ENCODE peak calls at places on chromosome 22, in five cellular contexts. One of them, this sample, is unnamed.

GRCh38 chr22:33922268-33922667 is 2.0 kb upstream of the LARGE1 start:
- DNase-seq in left ventricle myocardium inferior: peak; percentile 25
- DNase-seq in foreskin keratinocyte: peak; percentile 15
- DNase-seq in mesendoderm: peak; percentile 75
- DNase-seq in RWPE1: no peak
- DNase-seq in this sample: peak; percentile 37

GRCh38 chr22:22709719-22710445 is 65.5 kb downstream of the GGTLC2 start:
- DNase-seq in left ventricle myocardium inferior: no peak
- DNase-seq in foreskin keratinocyte: no peak
- DNase-seq in mesendoderm: peak; percentile 57
- DNase-seq in RWPE1: no peak
- DNase-seq in this sample: no peak

GRCh38 chr22:50626856-50627451 is 998 bp downstream of the ARSA start:
- DNase-seq in left ventricle myocardium inferior: no peak
- DNase-seq in foreskin keratinocyte: no peak
- DNase-seq in mesendoderm: no peak
- DNase-seq in RWPE1: no peak
- DNase-seq in this sample: no peak

GRCh38 chr22:23243006-23243573 is 62.8 kb downstream of the BCR start:
- DNase-seq in left ventricle myocardium inferior: no peak
- DNase-seq in foreskin keratinocyte: no peak
- DNase-seq in mesendoderm: peak; percentile 95
- DNase-seq in RWPE1: no peak
- DNase-seq in this sample: peak; percentile 27

GRCh38 chr22:18994056-18994455 is 58.0 kb upstream of the PRODH start:
- DNase-seq in left ventricle myocardium inferior: no peak
- DNase-seq in foreskin keratinocyte: no peak
- DNase-seq in mesendoderm: no peak
- DNase-seq in RWPE1: no peak
- DNase-seq in this sample: no peak

GRCh38 chr22:26517429-26517828 is 5.2 kb upstream of the TFIP11 start:
- DNase-seq in left ventricle myocardium inferior: no peak
- DNase-seq in foreskin keratinocyte: no peak
- DNase-seq in mesendoderm: no peak
- DNase-seq in RWPE1: no peak
- DNase-seq in this sample: no peak

GRCh38 chr22:31532060-31532459 is 35.7 kb downstream of the SFI1 start:
- DNase-seq in left ventricle myocardium inferior: no peak
- DNase-seq in foreskin keratinocyte: no peak
- DNase-seq in mesendoderm: no peak
- DNase-seq in RWPE1: no peak
- DNase-seq in this sample: no peak

GRCh38 chr22:48442663-48443062 is 1385.0 kb downstream of the BRD1 start:
- DNase-seq in left ventricle myocardium inferior: no peak
- DNase-seq in foreskin keratinocyte: no peak
- DNase-seq in mesendoderm: no peak
- DNase-seq in RWPE1: no peak
- DNase-seq in this sample: no peak

GRCh38 chr22:17269607-17270261 is 50.5 kb upstream of the ADA2 start:
- DNase-seq in left ventricle myocardium inferior: no peak
- DNase-seq in foreskin keratinocyte: no peak
- DNase-seq in mesendoderm: no peak
- DNase-seq in RWPE1: no peak
- DNase-seq in this sample: no peak

GRCh38 chr22:23820748-23821211 is 18.0 kb downstream of the DERL3 start:
- DNase-seq in left ventricle myocardium inferior: no peak
- DNase-seq in foreskin keratinocyte: no peak
- DNase-seq in mesendoderm: no peak
- DNase-seq in RWPE1: no peak
- DNase-seq in this sample: no peak

GRCh38 chr22:45271667-45272188 is 13.0 kb upstream of the UPK3A start:
- DNase-seq in left ventricle myocardium inferior: peak; percentile 71
- DNase-seq in foreskin keratinocyte: no peak
- DNase-seq in mesendoderm: no peak
- DNase-seq in RWPE1: no peak
- DNase-seq in this sample: peak; percentile 11

GRCh38 chr22:45272498-45272897 is 12.3 kb upstream of the UPK3A start:
- DNase-seq in left ventricle myocardium inferior: no peak
- DNase-seq in foreskin keratinocyte: no peak
- DNase-seq in mesendoderm: no peak
- DNase-seq in RWPE1: no peak
- DNase-seq in this sample: no peak

GRCh38 chr22:45268167-45268957 is 16.4 kb upstream of the UPK3A start:
- DNase-seq in left ventricle myocardium inferior: no peak
- DNase-seq in foreskin keratinocyte: no peak
- DNase-seq in mesendoderm: peak; percentile 98
- DNase-seq in RWPE1: no peak
- DNase-seq in this sample: peak; percentile 35

GRCh38 chr22:45270095-45271020 is 14.4 kb upstream of the UPK3A start:
- DNase-seq in left ventricle myocardium inferior: no peak
- DNase-seq in foreskin keratinocyte: no peak
- DNase-seq in mesendoderm: no peak
- DNase-seq in RWPE1: no peak
- DNase-seq in this sample: no peak

DNA sequence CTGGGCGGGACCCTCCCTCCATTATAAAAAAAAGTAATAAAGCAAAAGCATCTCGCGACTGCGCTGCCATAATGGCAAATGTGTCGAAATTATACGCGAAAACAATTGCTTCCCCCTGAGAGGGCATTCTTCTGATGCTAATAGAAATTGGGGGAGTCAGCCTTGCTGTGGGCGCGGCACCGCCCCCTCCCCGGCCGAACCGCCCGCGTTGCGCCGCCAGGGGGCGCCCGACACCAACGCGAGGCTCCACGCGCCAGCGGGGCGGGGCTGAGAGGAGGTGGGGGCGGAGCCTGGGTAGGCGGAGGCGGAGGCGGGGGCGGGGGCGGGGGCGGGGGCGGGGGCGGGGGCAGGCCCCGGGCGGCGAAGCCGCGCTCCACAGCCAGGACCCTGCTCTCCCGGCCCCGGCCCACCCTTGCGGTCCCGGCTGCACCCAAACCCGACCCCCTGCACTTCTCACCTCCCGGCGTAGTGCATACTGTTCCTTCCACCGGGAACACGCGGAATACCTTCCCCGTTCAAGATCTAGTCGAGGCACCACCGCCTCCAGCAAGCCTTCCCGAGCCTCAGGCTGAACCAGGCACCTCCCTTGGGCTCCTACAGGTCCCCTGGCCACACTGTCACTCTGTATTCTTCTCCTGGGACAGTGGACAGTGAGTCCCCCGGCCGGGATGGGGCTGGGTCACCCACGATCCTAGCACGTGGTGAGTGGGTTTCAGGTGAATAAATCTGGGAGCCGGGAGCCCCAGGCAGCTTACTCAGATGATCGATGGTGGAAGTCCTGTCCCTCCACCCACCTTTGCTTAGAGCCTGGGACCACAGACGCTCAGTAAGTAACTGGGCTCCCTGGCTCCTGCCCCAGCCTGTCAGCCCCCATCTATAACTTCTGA is 15.5 kb upstream of the UPK3A start:
- DNase-seq in left ventricle myocardium inferior: peak; percentile 84
- DNase-seq in foreskin keratinocyte: peak; percentile 22
- DNase-seq in mesendoderm: peak; percentile 84
- DNase-seq in RWPE1: peak; percentile 74
- DNase-seq in this sample: peak; percentile 82
- H3K27ac ChIP-seq in left ventricle myocardium inferior: peak overlapping the region; percentile 91
- H3K27ac ChIP-seq in foreskin keratinocyte: no peak overlapping the region
- H3K27ac ChIP-seq in mesendoderm: peak overlapping the region; percentile 84
- H3K27ac ChIP-seq in RWPE1: no peak overlapping the region
- H3K27ac ChIP-seq in this sample: peak overlapping the region; percentile 27

GRCh38 chr22:30309981-30310672 is 16.6 kb downstream of the TBC1D10A start:
- DNase-seq in left ventricle myocardium inferior: no peak
- DNase-seq in foreskin keratinocyte: no peak
- DNase-seq in mesendoderm: no peak
- DNase-seq in RWPE1: no peak
- DNase-seq in this sample: no peak

GRCh38 chr22:30308096-30308495 is 18.6 kb downstream of the TBC1D10A start:
- DNase-seq in left ventricle myocardium inferior: no peak
- DNase-seq in foreskin keratinocyte: no peak
- DNase-seq in mesendoderm: no peak
- DNase-seq in RWPE1: no peak
- DNase-seq in this sample: peak; percentile 49

GRCh38 chr22:30306629-30307016 is 17.3 kb upstream of the CASTOR1 start:
- DNase-seq in left ventricle myocardium inferior: no peak
- DNase-seq in foreskin keratinocyte: no peak
- DNase-seq in mesendoderm: no peak
- DNase-seq in RWPE1: no peak
- DNase-seq in this sample: no peak

GRCh38 chr22:30307026-30307574 is 17.8 kb upstream of the CASTOR1 start:
- DNase-seq in left ventricle myocardium inferior: no peak
- DNase-seq in foreskin keratinocyte: no peak
- DNase-seq in mesendoderm: no peak
- DNase-seq in RWPE1: no peak
- DNase-seq in this sample: no peak

DNA sequence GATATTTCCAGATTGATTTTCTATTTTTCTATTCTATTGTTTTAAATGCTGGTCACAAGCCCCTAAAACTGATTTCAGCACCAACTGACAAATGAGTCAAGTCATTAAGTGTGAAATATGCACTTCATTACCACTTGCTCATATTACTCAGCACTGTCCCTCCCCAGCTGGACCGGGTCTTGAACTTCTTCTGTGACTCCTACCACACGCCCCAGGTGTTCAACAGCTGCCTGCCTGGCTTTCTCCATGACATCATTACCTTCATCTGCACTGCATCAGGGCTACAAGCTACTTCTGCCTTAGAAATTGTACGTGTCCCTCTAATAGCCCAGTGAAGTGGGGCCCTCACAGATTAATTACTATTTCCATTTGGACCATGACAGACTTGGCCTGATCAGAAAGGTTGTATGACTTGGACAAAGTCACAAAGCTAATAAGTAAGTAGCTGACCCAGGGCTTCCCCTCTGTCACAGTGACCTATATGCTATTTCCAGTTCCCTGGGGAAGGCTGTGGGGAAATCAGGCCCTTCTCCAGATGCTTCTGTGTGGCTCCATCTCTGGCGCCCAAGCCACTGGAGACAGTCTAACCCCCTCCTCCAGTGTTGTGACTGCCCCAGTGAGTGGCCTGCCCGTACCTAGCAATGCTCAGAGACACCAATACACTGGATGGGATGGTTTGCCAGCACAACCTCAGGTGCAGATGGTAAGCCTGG is 18.1 kb downstream of the TBC1D10A start:
- DNase-seq in left ventricle myocardium inferior: no peak
- DNase-seq in foreskin keratinocyte: peak; percentile 56
- DNase-seq in mesendoderm: no peak
- DNase-seq in RWPE1: no peak
- DNase-seq in this sample: no peak
- H3K27ac ChIP-seq in left ventricle myocardium inferior: peak overlapping the region; percentile 87
- H3K27ac ChIP-seq in foreskin keratinocyte: no peak overlapping the region
- H3K27ac ChIP-seq in mesendoderm: no peak overlapping the region
- H3K27ac ChIP-seq in RWPE1: peak overlapping the region; percentile 31
- H3K27ac ChIP-seq in this sample: peak overlapping the region; percentile 84

DNA sequence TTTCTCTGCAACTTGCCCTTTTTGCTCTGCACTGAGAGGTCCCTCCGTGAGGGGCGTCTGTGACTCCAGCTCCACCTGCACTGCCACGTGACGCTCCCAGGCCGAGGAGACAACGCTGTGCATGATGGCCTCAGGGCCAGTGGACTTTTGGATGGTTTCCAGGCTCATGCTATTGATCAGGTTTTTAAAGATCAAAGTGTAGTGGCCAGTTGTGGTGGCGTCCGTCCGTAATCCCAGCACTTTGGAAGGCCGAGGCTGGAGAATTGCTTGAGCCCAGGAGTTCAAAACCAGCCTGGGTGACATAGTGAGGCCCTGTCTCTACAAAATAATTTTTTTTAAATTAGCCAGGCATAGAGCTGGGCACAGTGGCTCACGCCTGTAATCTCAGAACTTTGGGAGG is 16.1 kb downstream of the RPL3 start:
- DNase-seq in left ventricle myocardium inferior: no peak
- DNase-seq in foreskin keratinocyte: no peak
- DNase-seq in mesendoderm: no peak
- DNase-seq in RWPE1: no peak
- DNase-seq in this sample: no peak
- H3K27ac ChIP-seq in left ventricle myocardium inferior: no peak overlapping the region
- H3K27ac ChIP-seq in foreskin keratinocyte: no peak overlapping the region
- H3K27ac ChIP-seq in mesendoderm: no peak overlapping the region
- H3K27ac ChIP-seq in RWPE1: peak overlapping the region; percentile 50
- H3K27ac ChIP-seq in this sample: no peak overlapping the region

GRCh38 chr22:45308624-45309421 is 911 bp upstream of the FAM118A start:
- DNase-seq in left ventricle myocardium inferior: no peak
- DNase-seq in foreskin keratinocyte: no peak
- DNase-seq in mesendoderm: peak; percentile 57
- DNase-seq in RWPE1: no peak
- DNase-seq in this sample: peak; percentile 16
- H3K27ac ChIP-seq in left ventricle myocardium inferior: peak overlapping the region; percentile 88
- H3K27ac ChIP-seq in foreskin keratinocyte: peak overlapping the region; percentile 48
- H3K27ac ChIP-seq in mesendoderm: peak overlapping the region; percentile 13
- H3K27ac ChIP-seq in RWPE1: peak overlapping the region; percentile 77
- H3K27ac ChIP-seq in this sample: peak overlapping the region; percentile 19

GRCh38 chr22:46587492-46588278 is 32.5 kb upstream of the GRAMD4 start:
- DNase-seq in left ventricle myocardium inferior: peak; percentile 48
- DNase-seq in foreskin keratinocyte: no peak
- DNase-seq in mesendoderm: no peak
- DNase-seq in RWPE1: no peak
- DNase-seq in this sample: peak; percentile 66
- H3K27ac ChIP-seq in left ventricle myocardium inferior: peak overlapping the region; percentile 94
- H3K27ac ChIP-seq in foreskin keratinocyte: no peak overlapping the region
- H3K27ac ChIP-seq in mesendoderm: no peak overlapping the region
- H3K27ac ChIP-seq in RWPE1: no peak overlapping the region
- H3K27ac ChIP-seq in this sample: peak overlapping the region; percentile 81